ENCODE peak calls at places on chromosomes 16 and 17, in ten cellular contexts. Y is neuronal stem cell; F is skeletal muscle cell; T is GM12891; M is transverse colon; Z is left cardiac atrium; X is GM12865; A is GDM1; D is prostate gland; V is activated T-cell treated with anti-CD3 and anti-CD28 coated beads, Interleukin-2, amount 50 U/mL, for 72 hours. J is an unnamed sample.

GRCh38 chr17:54727624-54728023 is 173.0 kb upstream of the TOM1L1 start:
- DNase-seq in T (no peak), V (no peak), Z (no peak), M (no peak), D (no peak), Y (no peak), F (no peak), X (no peak), A (no peak), J (no peak)

GRCh38 chr16:20074089-20074956 is 633 bp upstream of the GPR139 start:
- DNase-seq in V (no peak), F (no peak), T (no peak), D (no peak), A (no peak), Y (no peak), X (no peak), Z (no peak), M (no peak), J (no peak)

GRCh38 chr17:46053911-46054534 is 55.0 kb downstream of the STH start:
- DNase-seq in V (no peak), T (no peak), F (no peak), Z (no peak), D (no peak), M (no peak), Y (no peak), X (no peak), A (no peak), J (no peak)

GRCh38 chr17:35725917-35726608 is 5.4 kb upstream of the RASL10B start:
- DNase-seq in M (no peak), V (no peak), A (no peak), D (no peak), Y (no peak), F (no peak), X (no peak), Z (no peak), T (no peak), J (no peak)

GRCh38 chr16:17082126-17082882 is 388.5 kb downstream of the XYLT1 start:
- DNase-seq in X (no peak), Y (no peak), T (no peak), A (no peak), D (no peak), V (no peak), F (no peak), M (no peak), Z (no peak), J (no peak)

GRCh38 chr17:43562679-43563146 is 16.6 kb upstream of the ETV4 start:
- DNase-seq in F (no peak), T (no peak), D (no peak), Y (no peak), V (no peak), M (no peak), X (no peak), Z (peak; percentile 33), A (no peak), J (no peak)

GRCh38 chr16:27245276-27246231 is 23.0 kb downstream of the NSMCE1 start:
- DNase-seq in F (peak; percentile 86), D (no peak), M (no peak), X (no peak), Y (no peak), T (no peak), A (no peak), V (peak; percentile 73), Z (no peak), J (no peak)

GRCh38 chr17:15651583-15652110 is 32.1 kb upstream of the FBXW10B start:
- DNase-seq in A (peak; percentile 74), M (peak; percentile 94), X (peak; percentile 14), Y (peak; percentile 37), D (peak; percentile 75), V (peak; percentile 48), T (peak; percentile 25), Z (peak; percentile 97), F (peak; percentile 97), J (peak; percentile 96)

GRCh38 chr17:15377608-15378007 is 36.2 kb upstream of the TEKT3 start:
- DNase-seq in F (no peak), T (no peak), Y (peak; percentile 49), D (no peak), X (no peak), A (no peak), V (no peak), M (no peak), Z (no peak), J (no peak)

GRCh38 chr17:46995841-46996571 is 17.0 kb upstream of the RPRML start:
- DNase-seq in Y (no peak), T (no peak), X (no peak), A (no peak), M (no peak), Z (no peak), V (no peak), F (no peak), D (no peak), J (no peak)

GRCh38 chr17:58631523-58632323 is 60.1 kb downstream of the TEX14 start:
- DNase-seq in A (peak; percentile 90), X (peak; percentile 99), D (peak; percentile 92), M (peak; percentile 97), T (peak; percentile 48), Z (peak; percentile 95), Y (peak; percentile 94), F (peak; percentile 98), V (peak; percentile 95), J (peak; percentile 87)

GRCh38 chr17:66580178-66580577 is 254.7 kb upstream of the CACNG5 start:
- DNase-seq in M (peak; percentile 30), T (no peak), X (no peak), Z (peak; percentile 31), A (no peak), Y (peak; percentile 40), F (no peak), V (no peak), D (no peak), J (peak; percentile 19)

GRCh38 chr17:17156107-17156506 is 50.0 kb downstream of the PLD6 start:
- DNase-seq in X (no peak), Z (no peak), F (peak; percentile 46), D (peak; percentile 27), V (no peak), A (no peak), M (no peak), T (no peak), Y (no peak), J (no peak)

J was measured in amniotic stem cell.